ENCODE peak calls at places on chromosomes 6 and 20, in ten cellular contexts. One of them, this sample, is unnamed.

GRCh38 chr6:160520043-160520904 is 143.8 kb downstream of the LPA start:
- DNase-seq in WTC11: peak
- DNase-seq in neural crest cell: peak
- DNase-seq in activated CD8-positive, alpha-beta T cell treated with anti-CD3 and anti-CD28 coated beads for 36 hours: peak
- DNase-seq in fibroblast of villous mesenchyme: peak
- DNase-seq in brain microvascular endothelial cell: peak
- DNase-seq in fibroblast of lung: peak
- DNase-seq in IMR-90: peak
- DNase-seq in spleen: peak
- DNase-seq in lower leg skin: no peak
- DNase-seq in this sample: peak

GRCh38 chr20:60092729-60093128 is 134.5 kb downstream of the CDH26 start:
- DNase-seq in WTC11: no peak
- DNase-seq in neural crest cell: no peak
- DNase-seq in activated CD8-positive, alpha-beta T cell treated with anti-CD3 and anti-CD28 coated beads for 36 hours: no peak
- DNase-seq in fibroblast of villous mesenchyme: no peak
- DNase-seq in brain microvascular endothelial cell: no peak
- DNase-seq in fibroblast of lung: no peak
- DNase-seq in IMR-90: no peak
- DNase-seq in spleen: no peak
- DNase-seq in lower leg skin: no peak
- DNase-seq in this sample: no peak

GRCh38 chr6:56489559-56489958 is 153.1 kb downstream of the DST start:
- DNase-seq in WTC11: no peak
- DNase-seq in neural crest cell: no peak
- DNase-seq in activated CD8-positive, alpha-beta T cell treated with anti-CD3 and anti-CD28 coated beads for 36 hours: no peak
- DNase-seq in fibroblast of villous mesenchyme: no peak
- DNase-seq in brain microvascular endothelial cell: no peak
- DNase-seq in fibroblast of lung: no peak
- DNase-seq in IMR-90: no peak
- DNase-seq in spleen: no peak
- DNase-seq in lower leg skin: no peak
- DNase-seq in this sample: no peak

GRCh38 chr6:76779068-76779467 is 684.2 kb downstream of the HTR1B start:
- DNase-seq in WTC11: no peak
- DNase-seq in neural crest cell: no peak
- DNase-seq in activated CD8-positive, alpha-beta T cell treated with anti-CD3 and anti-CD28 coated beads for 36 hours: no peak
- DNase-seq in fibroblast of villous mesenchyme: no peak
- DNase-seq in brain microvascular endothelial cell: no peak
- DNase-seq in fibroblast of lung: no peak
- DNase-seq in IMR-90: no peak
- DNase-seq in spleen: no peak
- DNase-seq in lower leg skin: no peak
- DNase-seq in this sample: no peak

GRCh38 chr20:47348539-47349142 is 7.9 kb downstream of the ZMYND8 start:
- DNase-seq in WTC11: no peak
- DNase-seq in neural crest cell: no peak
- DNase-seq in activated CD8-positive, alpha-beta T cell treated with anti-CD3 and anti-CD28 coated beads for 36 hours: no peak
- DNase-seq in fibroblast of villous mesenchyme: peak
- DNase-seq in brain microvascular endothelial cell: no peak
- DNase-seq in fibroblast of lung: peak
- DNase-seq in IMR-90: no peak
- DNase-seq in spleen: no peak
- DNase-seq in lower leg skin: no peak
- DNase-seq in this sample: no peak

GRCh38 chr6:136123464-136123863 is 126.6 kb downstream of the MTFR2 start:
- DNase-seq in WTC11: no peak
- DNase-seq in neural crest cell: no peak
- DNase-seq in activated CD8-positive, alpha-beta T cell treated with anti-CD3 and anti-CD28 coated beads for 36 hours: no peak
- DNase-seq in fibroblast of villous mesenchyme: peak
- DNase-seq in brain microvascular endothelial cell: no peak
- DNase-seq in fibroblast of lung: peak
- DNase-seq in IMR-90: peak
- DNase-seq in spleen: no peak
- DNase-seq in lower leg skin: no peak
- DNase-seq in this sample: no peak

GRCh38 chr6:140623498-140623897 is 1249.0 kb upstream of the CITED2 start:
- DNase-seq in WTC11: no peak
- DNase-seq in neural crest cell: no peak
- DNase-seq in activated CD8-positive, alpha-beta T cell treated with anti-CD3 and anti-CD28 coated beads for 36 hours: no peak
- DNase-seq in fibroblast of villous mesenchyme: peak
- DNase-seq in brain microvascular endothelial cell: peak
- DNase-seq in fibroblast of lung: peak
- DNase-seq in IMR-90: peak
- DNase-seq in spleen: no peak
- DNase-seq in lower leg skin: no peak
- DNase-seq in this sample: no peak

GRCh38 chr6:118146584-118146983 is 239.5 kb downstream of the SLC35F1 start:
- DNase-seq in WTC11: no peak
- DNase-seq in neural crest cell: no peak
- DNase-seq in activated CD8-positive, alpha-beta T cell treated with anti-CD3 and anti-CD28 coated beads for 36 hours: no peak
- DNase-seq in fibroblast of villous mesenchyme: no peak
- DNase-seq in brain microvascular endothelial cell: no peak
- DNase-seq in fibroblast of lung: peak
- DNase-seq in IMR-90: no peak
- DNase-seq in spleen: no peak
- DNase-seq in lower leg skin: no peak
- DNase-seq in this sample: no peak

GRCh38 chr20:4740774-4741431 is 19.2 kb downstream of the PRND start:
- DNase-seq in WTC11: peak
- DNase-seq in neural crest cell: peak
- DNase-seq in activated CD8-positive, alpha-beta T cell treated with anti-CD3 and anti-CD28 coated beads for 36 hours: peak
- DNase-seq in fibroblast of villous mesenchyme: peak
- DNase-seq in brain microvascular endothelial cell: peak
- DNase-seq in fibroblast of lung: peak
- DNase-seq in IMR-90: peak
- DNase-seq in spleen: no peak
- DNase-seq in lower leg skin: no peak
- DNase-seq in this sample: no peak

GRCh38 chr6:142009647-142010046 is 123.1 kb upstream of the GJE1 start:
- DNase-seq in WTC11: no peak
- DNase-seq in neural crest cell: no peak
- DNase-seq in activated CD8-positive, alpha-beta T cell treated with anti-CD3 and anti-CD28 coated beads for 36 hours: no peak
- DNase-seq in fibroblast of villous mesenchyme: peak
- DNase-seq in brain microvascular endothelial cell: peak
- DNase-seq in fibroblast of lung: peak
- DNase-seq in IMR-90: peak
- DNase-seq in spleen: no peak
- DNase-seq in lower leg skin: no peak
- DNase-seq in this sample: no peak

GRCh38 chr20:61934716-61935530 is 130.8 kb downstream of the TAF4 start:
- DNase-seq in WTC11: peak
- DNase-seq in neural crest cell: no peak
- DNase-seq in activated CD8-positive, alpha-beta T cell treated with anti-CD3 and anti-CD28 coated beads for 36 hours: no peak
- DNase-seq in fibroblast of villous mesenchyme: peak
- DNase-seq in brain microvascular endothelial cell: no peak
- DNase-seq in fibroblast of lung: peak
- DNase-seq in IMR-90: peak
- DNase-seq in spleen: peak
- DNase-seq in lower leg skin: no peak
- DNase-seq in this sample: peak

GRCh38 chr6:164169355-164169754 is 754.8 kb downstream of the QKI start:
- DNase-seq in WTC11: no peak
- DNase-seq in neural crest cell: no peak
- DNase-seq in activated CD8-positive, alpha-beta T cell treated with anti-CD3 and anti-CD28 coated beads for 36 hours: no peak
- DNase-seq in fibroblast of villous mesenchyme: no peak
- DNase-seq in brain microvascular endothelial cell: no peak
- DNase-seq in fibroblast of lung: no peak
- DNase-seq in IMR-90: no peak
- DNase-seq in spleen: no peak
- DNase-seq in lower leg skin: no peak
- DNase-seq in this sample: no peak

GRCh38 chr6:81754906-81755305 is 2.4 kb upstream of the TENT5A start:
- DNase-seq in WTC11: no peak
- DNase-seq in neural crest cell: no peak
- DNase-seq in activated CD8-positive, alpha-beta T cell treated with anti-CD3 and anti-CD28 coated beads for 36 hours: no peak
- DNase-seq in fibroblast of villous mesenchyme: no peak
- DNase-seq in brain microvascular endothelial cell: no peak
- DNase-seq in fibroblast of lung: no peak
- DNase-seq in IMR-90: no peak
- DNase-seq in spleen: no peak
- DNase-seq in lower leg skin: no peak
- DNase-seq in this sample: no peak

GRCh38 chr6:81753709-81754678 is 1.5 kb upstream of the TENT5A start:
- DNase-seq in WTC11: peak
- DNase-seq in neural crest cell: peak
- DNase-seq in activated CD8-positive, alpha-beta T cell treated with anti-CD3 and anti-CD28 coated beads for 36 hours: peak
- DNase-seq in fibroblast of villous mesenchyme: peak
- DNase-seq in brain microvascular endothelial cell: peak
- DNase-seq in fibroblast of lung: peak
- DNase-seq in IMR-90: peak
- DNase-seq in spleen: peak
- DNase-seq in lower leg skin: peak
- DNase-seq in this sample: peak

GRCh38 chr6:81751388-81752083 is 945 bp downstream of the TENT5A start:
- DNase-seq in WTC11: peak
- DNase-seq in neural crest cell: peak
- DNase-seq in activated CD8-positive, alpha-beta T cell treated with anti-CD3 and anti-CD28 coated beads for 36 hours: peak
- DNase-seq in fibroblast of villous mesenchyme: peak
- DNase-seq in brain microvascular endothelial cell: peak
- DNase-seq in fibroblast of lung: peak
- DNase-seq in IMR-90: peak
- DNase-seq in spleen: peak
- DNase-seq in lower leg skin: peak
- DNase-seq in this sample: peak

GRCh38 chr6:81752084-81752968 is at the start of gene TENT5A:
- DNase-seq in WTC11: peak
- DNase-seq in neural crest cell: peak
- DNase-seq in activated CD8-positive, alpha-beta T cell treated with anti-CD3 and anti-CD28 coated beads for 36 hours: peak
- DNase-seq in fibroblast of villous mesenchyme: peak
- DNase-seq in brain microvascular endothelial cell: peak
- DNase-seq in fibroblast of lung: peak
- DNase-seq in IMR-90: peak
- DNase-seq in spleen: peak
- DNase-seq in lower leg skin: peak
- DNase-seq in this sample: peak

GRCh38 chr6:81752969-81753708 is 658 bp upstream of the TENT5A start:
- DNase-seq in WTC11: peak
- DNase-seq in neural crest cell: peak
- DNase-seq in activated CD8-positive, alpha-beta T cell treated with anti-CD3 and anti-CD28 coated beads for 36 hours: peak
- DNase-seq in fibroblast of villous mesenchyme: peak
- DNase-seq in brain microvascular endothelial cell: peak
- DNase-seq in fibroblast of lung: peak
- DNase-seq in IMR-90: peak
- DNase-seq in spleen: peak
- DNase-seq in lower leg skin: peak
- DNase-seq in this sample: peak
- TF ChIP-seq CTCF in WTC11: no peak
- TF ChIP-seq CTCF in neural crest cell: no peak
- TF ChIP-seq CTCF in activated CD8-positive, alpha-beta T cell treated with anti-CD3 and anti-CD28 coated beads for 36 hours: no peak
- TF ChIP-seq CTCF in fibroblast of villous mesenchyme: peak
- TF ChIP-seq CTCF in brain microvascular endothelial cell: peak
- TF ChIP-seq CTCF in fibroblast of lung: peak
- TF ChIP-seq CTCF in IMR-90: peak
- TF ChIP-seq CTCF in spleen: no peak
- TF ChIP-seq CTCF in lower leg skin: no peak
- TF ChIP-seq CTCF in this sample: no peak

GRCh38 chr6:50270427-50270826 is 220.7 kb upstream of the DEFB112 start:
- DNase-seq in WTC11: no peak
- DNase-seq in neural crest cell: no peak
- DNase-seq in activated CD8-positive, alpha-beta T cell treated with anti-CD3 and anti-CD28 coated beads for 36 hours: no peak
- DNase-seq in fibroblast of villous mesenchyme: no peak
- DNase-seq in brain microvascular endothelial cell: no peak
- DNase-seq in fibroblast of lung: no peak
- DNase-seq in IMR-90: no peak
- DNase-seq in spleen: no peak
- DNase-seq in lower leg skin: no peak
- DNase-seq in this sample: no peak

GRCh38 chr6:50259903-50260302 is 210.2 kb upstream of the DEFB112 start:
- DNase-seq in WTC11: no peak
- DNase-seq in neural crest cell: no peak
- DNase-seq in activated CD8-positive, alpha-beta T cell treated with anti-CD3 and anti-CD28 coated beads for 36 hours: no peak
- DNase-seq in fibroblast of villous mesenchyme: no peak
- DNase-seq in brain microvascular endothelial cell: no peak
- DNase-seq in fibroblast of lung: no peak
- DNase-seq in IMR-90: no peak
- DNase-seq in spleen: no peak
- DNase-seq in lower leg skin: no peak
- DNase-seq in this sample: no peak

GRCh38 chr6:50264995-50265571 is 215.4 kb upstream of the DEFB112 start:
- DNase-seq in WTC11: peak
- DNase-seq in neural crest cell: no peak
- DNase-seq in activated CD8-positive, alpha-beta T cell treated with anti-CD3 and anti-CD28 coated beads for 36 hours: no peak
- DNase-seq in fibroblast of villous mesenchyme: no peak
- DNase-seq in brain microvascular endothelial cell: peak
- DNase-seq in fibroblast of lung: no peak
- DNase-seq in IMR-90: no peak
- DNase-seq in spleen: no peak
- DNase-seq in lower leg skin: no peak
- DNase-seq in this sample: no peak
- TF ChIP-seq CTCF in WTC11: no peak
- TF ChIP-seq CTCF in neural crest cell: peak
- TF ChIP-seq CTCF in activated CD8-positive, alpha-beta T cell treated with anti-CD3 and anti-CD28 coated beads for 36 hours: no peak
- TF ChIP-seq CTCF in fibroblast of villous mesenchyme: no peak
- TF ChIP-seq CTCF in brain microvascular endothelial cell: peak
- TF ChIP-seq CTCF in fibroblast of lung: no peak
- TF ChIP-seq CTCF in IMR-90: peak
- TF ChIP-seq CTCF in spleen: no peak
- TF ChIP-seq CTCF in lower leg skin: no peak
- TF ChIP-seq CTCF in this sample: peak

GRCh38 chr6:26172496-26172958 is 85.3 kb downstream of the HFE start:
- DNase-seq in WTC11: no peak
- DNase-seq in neural crest cell: no peak
- DNase-seq in activated CD8-positive, alpha-beta T cell treated with anti-CD3 and anti-CD28 coated beads for 36 hours: peak
- DNase-seq in fibroblast of villous mesenchyme: peak
- DNase-seq in brain microvascular endothelial cell: no peak
- DNase-seq in fibroblast of lung: peak
- DNase-seq in IMR-90: peak
- DNase-seq in spleen: no peak
- DNase-seq in lower leg skin: no peak
- DNase-seq in this sample: no peak
- TF ChIP-seq CTCF in WTC11: no peak
- TF ChIP-seq CTCF in neural crest cell: no peak
- TF ChIP-seq CTCF in activated CD8-positive, alpha-beta T cell treated with anti-CD3 and anti-CD28 coated beads for 36 hours: no peak
- TF ChIP-seq CTCF in fibroblast of villous mesenchyme: no peak
- TF ChIP-seq CTCF in brain microvascular endothelial cell: no peak
- TF ChIP-seq CTCF in fibroblast of lung: no peak
- TF ChIP-seq CTCF in IMR-90: no peak
- TF ChIP-seq CTCF in spleen: no peak
- TF ChIP-seq CTCF in lower leg skin: no peak
- TF ChIP-seq CTCF in this sample: no peak

DNA sequence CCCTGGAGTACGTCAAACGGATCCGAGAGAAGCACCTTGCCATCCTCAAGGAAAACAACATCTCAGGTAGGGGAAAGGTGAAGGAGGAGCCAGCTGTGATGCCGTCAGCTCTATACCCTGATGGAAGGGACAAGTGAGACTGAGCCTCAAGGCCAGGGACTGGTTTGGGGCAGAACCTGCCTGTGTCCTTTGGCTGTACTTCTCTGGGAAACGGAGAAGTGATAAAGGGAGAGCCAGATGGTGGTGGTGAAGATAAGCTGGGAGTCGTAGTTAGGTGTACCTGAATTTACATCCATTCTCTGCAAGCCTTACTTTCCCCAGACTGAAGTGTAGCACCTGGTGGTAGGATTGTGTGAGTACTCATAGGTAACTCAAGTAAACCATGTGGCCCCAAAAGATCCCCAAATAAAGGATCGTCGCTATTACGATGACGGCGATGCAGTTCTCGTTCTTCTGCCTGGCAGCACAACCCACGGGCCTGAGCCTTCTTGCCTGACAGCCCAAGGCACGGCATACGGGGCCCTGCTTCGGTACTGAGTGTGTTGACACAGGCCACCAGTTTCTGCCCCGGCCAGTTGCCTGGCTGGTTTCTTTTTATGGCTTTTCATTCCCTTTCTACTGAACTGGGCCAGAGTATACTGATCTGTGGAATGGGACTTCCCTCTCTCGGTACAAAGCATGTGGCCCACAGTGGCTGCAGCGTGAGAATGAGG is 10.6 kb downstream of the PCIF1 start:
- DNase-seq in WTC11: no peak
- DNase-seq in neural crest cell: no peak
- DNase-seq in activated CD8-positive, alpha-beta T cell treated with anti-CD3 and anti-CD28 coated beads for 36 hours: no peak
- DNase-seq in fibroblast of villous mesenchyme: no peak
- DNase-seq in brain microvascular endothelial cell: no peak
- DNase-seq in fibroblast of lung: no peak
- DNase-seq in IMR-90: no peak
- DNase-seq in spleen: no peak
- DNase-seq in lower leg skin: no peak
- DNase-seq in this sample: no peak
- TF ChIP-seq CTCF in WTC11: no peak
- TF ChIP-seq CTCF in neural crest cell: no peak
- TF ChIP-seq CTCF in activated CD8-positive, alpha-beta T cell treated with anti-CD3 and anti-CD28 coated beads for 36 hours: no peak
- TF ChIP-seq CTCF in fibroblast of villous mesenchyme: no peak
- TF ChIP-seq CTCF in brain microvascular endothelial cell: peak
- TF ChIP-seq CTCF in fibroblast of lung: no peak
- TF ChIP-seq CTCF in IMR-90: no peak
- TF ChIP-seq CTCF in spleen: no peak
- TF ChIP-seq CTCF in lower leg skin: no peak
- TF ChIP-seq CTCF in this sample: no peak

This sample was measured in RWPE2.